ENCODE peak calls at places on chromosome 21, in eight cellular contexts. G is adipocyte; K is Peyer's patch; O is AG09309; N is psoas muscle; M is HCT116; C is CD4-positive, CD25-positive, alpha-beta regulatory T cell; F is astrocyte of the spinal cord. W is an unnamed sample.

GRCh38 chr21:41130883-41131282 is 37.1 kb upstream of the BACE2 start:
- DNase-seq in K (no peak), O (no peak), C (no peak), F (no peak), N (no peak), M (no peak), G (no peak), W (no peak)

GRCh38 chr21:40680311-40680710 is 166.6 kb downstream of the DSCAM start:
- DNase-seq in N (no peak), K (no peak), C (no peak), G (no peak), F (no peak), O (no peak), M (no peak), W (no peak)

GRCh38 chr21:33286600-33287456 is 20.7 kb downstream of the IL10RB start:
- DNase-seq in N (no peak), K (no peak), O (no peak), F (peak), G (peak), C (no peak), M (peak), W (peak)

GRCh38 chr21:28904961-28905435 is 87.7 kb downstream of the LTN1 start:
- DNase-seq in C (no peak), K (no peak), G (no peak), O (no peak), M (no peak), N (no peak), F (no peak), W (no peak)

GRCh38 chr21:16533692-16534407 is 804.1 kb downstream of the USP25 start:
- DNase-seq in G (no peak), C (no peak), N (no peak), O (no peak), M (no peak), F (no peak), K (no peak), W (no peak)

GRCh38 chr21:25635310-25635709 is 3.7 kb upstream of the JAM2 start:
- DNase-seq in G (no peak), M (no peak), C (no peak), F (no peak), N (no peak), O (no peak), K (no peak), W (no peak)

GRCh38 chr21:16071082-16071481 is 341.3 kb downstream of the USP25 start:
- DNase-seq in K (no peak), O (no peak), M (no peak), N (no peak), C (no peak), F (peak), G (peak), W (peak)

GRCh38 chr21:23955130-23955873 is 1652.0 kb downstream of the MRPL39 start:
- DNase-seq in M (no peak), K (no peak), N (no peak), G (no peak), O (no peak), F (no peak), C (no peak), W (no peak)

GRCh38 chr21:41210405-41211040 is 42.6 kb downstream of the BACE2 start:
- DNase-seq in G (no peak), O (no peak), C (no peak), K (no peak), M (no peak), N (no peak), F (no peak), W (no peak)

GRCh38 chr21:32442566-32443318 is 30.2 kb downstream of the EVA1C start:
- DNase-seq in G (no peak), O (no peak), M (no peak), F (no peak), C (no peak), K (no peak), N (no peak), W (no peak)

GRCh38 chr21:14991957-14992356 is 72.8 kb downstream of the NRIP1 start:
- DNase-seq in M (no peak), K (no peak), G (no peak), N (no peak), C (no peak), O (no peak), F (no peak), W (no peak)

GRCh38 chr21:38121888-38122705 is 134.7 kb upstream of the KCNJ15 start:
- DNase-seq in M (no peak), N (no peak), K (no peak), F (no peak), G (no peak), C (no peak), O (no peak), W (no peak)
- H3K4me3 ChIP-seq in M (no peak), N (no peak), K (no peak), F (no peak), G (no peak), C (no peak), O (no peak), W (no peak)

GRCh38 chr21:37009740-37010341 is 3.3 kb downstream of the RIPPLY3 start:
- DNase-seq in N (peak), C (peak), K (peak), M (peak), F (peak), O (peak), G (peak), W (peak)
- H3K4me3 ChIP-seq in N (peak), C (peak), K (peak), M (peak), F (peak), O (peak), G (peak), W (peak)

DNA sequence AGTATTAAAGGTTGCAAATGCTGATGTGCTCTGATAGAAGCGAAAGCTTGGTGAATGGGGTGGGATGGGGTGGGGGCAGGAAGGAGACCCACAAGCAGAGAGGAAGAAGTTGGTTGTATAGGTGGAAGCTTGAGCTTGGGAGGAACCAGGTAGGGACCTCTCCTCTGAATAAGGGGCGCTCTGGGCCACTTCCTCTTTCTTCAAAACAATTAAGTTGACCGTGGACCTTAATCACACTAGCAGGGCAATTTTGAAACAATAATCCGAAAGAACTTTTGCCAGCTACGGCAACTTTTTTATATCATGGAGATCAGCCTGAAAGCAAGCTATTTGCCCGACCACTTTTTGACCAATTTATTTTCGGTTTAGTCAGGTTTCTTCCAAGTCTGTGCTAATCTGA is 1.9 kb upstream of the DYRK1A start:
- DNase-seq in N (no peak), F (no peak), M (no peak), C (no peak), K (no peak), O (no peak), G (no peak), W (no peak)
- H3K4me3 ChIP-seq in N (peak), F (no peak), M (no peak), C (peak), K (peak), O (no peak), G (peak), W (no peak)

DNA sequence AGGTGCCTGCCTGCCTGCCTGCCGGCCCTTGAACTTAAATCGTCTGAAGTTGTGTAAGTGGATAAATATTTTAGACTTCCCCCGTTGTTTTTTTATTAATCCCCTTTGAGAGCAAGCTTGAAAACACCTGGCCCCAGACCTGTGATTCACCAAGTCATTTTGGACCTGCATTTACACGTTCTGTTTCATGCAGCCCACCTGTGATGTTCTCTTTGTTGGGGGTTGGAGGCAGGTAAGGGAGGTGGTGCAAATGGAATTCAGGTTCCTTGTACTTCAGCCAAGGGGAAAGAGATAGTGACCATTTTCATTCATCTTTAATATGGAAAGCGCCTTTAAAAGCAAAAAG is 1.2 kb downstream of the SLC37A1 start:
- DNase-seq in C (no peak), K (no peak), O (no peak), G (no peak), F (no peak), N (no peak), M (no peak), W (no peak)
- H3K4me3 ChIP-seq in C (peak), K (peak), O (no peak), G (peak), F (peak), N (peak), M (peak), W (peak)

DNA sequence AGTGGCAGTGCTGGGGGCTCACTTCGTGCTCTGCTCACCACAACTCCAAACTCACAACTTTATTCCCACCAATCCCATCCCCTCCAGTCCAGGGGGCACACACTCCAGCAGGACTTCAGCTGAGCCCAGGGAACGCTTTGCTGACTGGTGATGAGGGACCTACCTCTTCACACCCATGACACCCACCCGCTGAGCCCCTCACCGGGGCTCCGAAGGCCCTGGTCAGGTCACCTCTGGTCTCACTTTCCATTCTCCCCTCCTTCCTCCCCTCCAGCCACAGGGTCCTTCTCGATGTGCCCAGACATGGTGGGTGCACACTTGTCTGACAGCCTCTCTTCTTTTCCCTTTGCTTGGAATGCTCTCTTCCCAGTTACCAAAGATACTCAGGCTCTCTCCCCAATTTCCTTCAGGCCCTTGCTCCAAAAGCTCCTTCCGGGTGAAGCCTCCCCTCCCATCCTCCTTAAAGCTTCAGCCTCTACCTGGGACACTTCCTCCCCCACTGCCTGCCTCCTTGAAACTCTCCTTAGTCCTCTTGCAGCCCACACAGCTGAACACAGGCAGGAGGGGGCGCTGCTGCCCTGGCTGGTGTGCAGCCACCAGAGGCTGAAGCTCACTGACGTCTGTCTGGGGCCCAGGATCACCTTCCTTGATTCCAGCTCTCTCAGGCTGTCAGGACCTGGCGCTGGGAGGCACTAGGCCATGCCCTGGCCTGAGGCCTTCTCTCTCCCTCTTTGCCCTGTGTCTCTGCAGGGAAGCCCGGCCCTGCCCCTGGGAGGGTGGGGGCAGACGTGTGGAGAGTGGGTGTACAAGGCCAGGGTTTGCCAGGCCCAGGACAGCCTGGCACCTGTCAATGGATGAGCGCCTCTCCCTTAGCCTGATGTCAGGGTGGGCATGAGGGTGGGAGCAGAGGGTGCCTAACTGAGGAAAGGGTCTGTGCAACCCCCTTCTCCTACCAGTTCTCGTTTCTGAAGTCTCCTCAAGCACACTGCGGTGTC is 1.6 kb downstream of the KCNE1 start:
- DNase-seq in K (peak), C (no peak), O (no peak), G (peak), F (peak), M (peak), N (peak), W (peak)
- H3K4me3 ChIP-seq in K (no peak), C (no peak), O (no peak), G (no peak), F (no peak), M (no peak), N (no peak), W (no peak)

GRCh38 chr21:26842976-26843911 is 2.0 kb downstream of the ADAMTS1 start:
- DNase-seq in M (no peak), G (peak), K (peak), C (no peak), O (peak), N (peak), F (peak), W (peak)

GRCh38 chr21:26842300-26842699 is 2.9 kb downstream of the ADAMTS1 start:
- DNase-seq in M (no peak), F (no peak), K (no peak), N (no peak), G (peak), O (no peak), C (no peak), W (no peak)

GRCh38 chr21:26845066-26845749 is at the start of gene ADAMTS1:
- DNase-seq in G (peak), C (no peak), N (peak), O (peak), M (no peak), K (peak), F (peak), W (peak)

GRCh38 chr21:26844258-26845065 is 747 bp downstream of the ADAMTS1 start:
- DNase-seq in M (no peak), F (peak), N (peak), O (no peak), G (peak), C (no peak), K (no peak), W (peak)

GRCh38 chr21:26843912-26844257 is 1.3 kb downstream of the ADAMTS1 start:
- DNase-seq in F (peak), O (no peak), G (peak), M (no peak), C (no peak), N (no peak), K (no peak), W (peak)
- H3K4me3 ChIP-seq in F (peak), O (peak), G (peak), M (no peak), C (no peak), N (peak), K (peak), W (peak)

GRCh38 chr21:37435120-37435519 is 68.5 kb downstream of the DYRK1A start:
- DNase-seq in O (peak), G (peak), C (peak), M (peak), K (no peak), F (peak), N (peak), W (peak)

GRCh38 chr21:37437376-37438080 is 71.0 kb downstream of the DYRK1A start:
- DNase-seq in G (peak), N (no peak), C (no peak), K (no peak), M (no peak), O (no peak), F (no peak), W (no peak)

GRCh38 chr21:37436180-37436579 is 69.6 kb downstream of the DYRK1A start:
- DNase-seq in F (no peak), G (no peak), N (no peak), C (no peak), O (no peak), M (no peak), K (no peak), W (no peak)

GRCh38 chr21:37433441-37433840 is 66.9 kb downstream of the DYRK1A start:
- DNase-seq in G (no peak), C (no peak), F (no peak), N (no peak), M (no peak), O (no peak), K (no peak), W (no peak)

DNA sequence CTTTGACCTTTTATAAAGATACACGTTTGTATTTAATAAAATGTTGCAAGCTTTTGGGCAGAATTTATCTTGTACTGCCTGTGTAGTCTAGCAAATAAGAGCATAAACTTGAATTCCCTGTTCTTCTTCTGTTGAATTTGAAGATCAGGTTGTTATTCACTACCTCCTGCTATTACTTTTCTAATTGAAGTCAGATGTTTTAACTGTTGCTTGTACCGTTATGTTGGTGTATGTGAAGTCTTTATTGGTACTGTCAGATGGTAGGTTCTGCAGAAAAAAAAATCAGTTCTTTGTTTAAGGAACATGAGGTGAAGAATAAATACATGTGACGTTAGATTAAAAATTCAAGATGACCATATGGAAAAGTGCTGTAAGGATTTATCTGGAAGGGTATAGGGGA is 69.1 kb downstream of the DYRK1A start:
- DNase-seq in M (no peak), G (no peak), N (no peak), K (no peak), O (no peak), C (no peak), F (peak), W (no peak)
- H3K4me3 ChIP-seq in M (no peak), G (peak), N (peak), K (no peak), O (no peak), C (peak), F (no peak), W (no peak)

GRCh38 chr21:45725844-45726200 is 82.3 kb downstream of the PCBP3 start:
- DNase-seq in C (no peak), N (no peak), O (no peak), F (no peak), G (no peak), M (no peak), K (no peak), W (no peak)

GRCh38 chr21:45724345-45724961 is 80.9 kb downstream of the PCBP3 start:
- DNase-seq in O (no peak), N (no peak), C (no peak), K (no peak), F (no peak), G (no peak), M (no peak), W (no peak)

GRCh38 chr21:45726438-45726837 is 82.9 kb downstream of the PCBP3 start:
- DNase-seq in K (no peak), M (no peak), G (no peak), F (no peak), O (no peak), C (no peak), N (no peak), W (no peak)

GRCh38 chr21:45724994-45725843 is 81.7 kb downstream of the PCBP3 start:
- DNase-seq in N (no peak), K (no peak), F (no peak), M (no peak), O (no peak), C (no peak), G (no peak), W (no peak)

GRCh38 chr21:45727390-45727789 is 83.9 kb downstream of the PCBP3 start:
- DNase-seq in C (no peak), G (no peak), N (no peak), M (no peak), K (no peak), F (no peak), O (no peak), W (no peak)
- H3K4me3 ChIP-seq in C (no peak), G (no peak), N (no peak), M (no peak), K (no peak), F (no peak), O (no peak), W (no peak)

W was measured in HAP-1.